ENCODE peak calls at places on chromosomes 5 and 9, in ten cellular contexts. M, X, F, H, G, A, R, Y, W and Q are unnamed samples.

GRCh38 chr5:170362102-170362501 is 27.1 kb downstream of the KCNMB1 start:
- DNase-seq in M (no peak), X (no peak), F (no peak), H (no peak), G (no peak), A (no peak), R (no peak), Y (no peak), W (no peak), Q (no peak)

GRCh38 chr9:306907-307306 is 92.2 kb downstream of the DOCK8 start:
- DNase-seq in M (peak; percentile 28), X (no peak), F (no peak), H (peak; percentile 35), G (peak; percentile 21), A (no peak), R (peak; percentile 10), Y (no peak), W (no peak), Q (no peak)

GRCh38 chr9:98022447-98022846 is 34.1 kb upstream of the NANS start:
- DNase-seq in M (no peak), X (peak; percentile 58), F (no peak), H (no peak), G (no peak), A (no peak), R (no peak), Y (no peak), W (no peak), Q (peak; percentile 66)

GRCh38 chr5:42656661-42657035 is 100.0 kb upstream of the CCDC152 start:
- DNase-seq in M (no peak), X (no peak), F (no peak), H (no peak), G (no peak), A (no peak), R (peak; percentile 58), Y (no peak), W (no peak), Q (peak; percentile 37)

GRCh38 chr9:642014-642413 is 199.5 kb upstream of the DMRT1 start:
- DNase-seq in M (no peak), X (no peak), F (no peak), H (no peak), G (no peak), A (no peak), R (no peak), Y (no peak), W (no peak), Q (no peak)

GRCh38 chr5:14236757-14237156 is 93.6 kb downstream of the TRIO start:
- DNase-seq in M (no peak), X (no peak), F (no peak), H (no peak), G (no peak), A (no peak), R (no peak), Y (no peak), W (no peak), Q (no peak)

GRCh38 chr5:79878721-79879336 is 112.2 kb downstream of the MTX3 start:
- DNase-seq in M (peak; percentile 44), X (no peak), F (peak; percentile 18), H (peak; percentile 56), G (no peak), A (peak; percentile 31), R (peak; percentile 31), Y (no peak), W (peak; percentile 52), Q (no peak)

GRCh38 chr5:54517174-54517511 is 416 bp upstream of the SNX18 start:
- DNase-seq in M (no peak), X (no peak), F (no peak), H (no peak), G (no peak), A (no peak), R (no peak), Y (no peak), W (no peak), Q (no peak)

GRCh38 chr5:117337064-117337749 is 762.6 kb upstream of the SEMA6A start:
- DNase-seq in M (no peak), X (no peak), F (no peak), H (no peak), G (no peak), A (no peak), R (no peak), Y (no peak), W (no peak), Q (no peak)

GRCh38 chr9:26746357-26747072 is 146.1 kb downstream of the CAAP1 start:
- DNase-seq in M (no peak), X (peak; percentile 14), F (no peak), H (peak; percentile 61), G (no peak), A (peak; percentile 41), R (peak; percentile 79), Y (peak; percentile 72), W (no peak), Q (peak; percentile 3)

GRCh38 chr5:73938280-73938937 is 312.4 kb downstream of the ARHGEF28 start:
- DNase-seq in M (no peak), X (peak; percentile 99), F (no peak), H (no peak), G (peak; percentile 41), A (peak; percentile 51), R (peak; percentile 87), Y (peak; percentile 98), W (no peak), Q (peak; percentile 98)

GRCh38 chr9:122392284-122392683 is 21.5 kb downstream of the PTGS1 start:
- DNase-seq in M (peak; percentile 1), X (no peak), F (no peak), H (no peak), G (no peak), A (no peak), R (no peak), Y (no peak), W (no peak), Q (no peak)

GRCh38 chr5:135553688-135554462 is 18.1 kb upstream of the NEUROG1 start:
- DNase-seq in M (peak; percentile 34), X (peak; percentile 12), F (no peak), H (peak; percentile 76), G (no peak), A (peak; percentile 43), R (peak; percentile 63), Y (no peak), W (peak; percentile 35), Q (peak; percentile 17)

GRCh38 chr5:84327591-84327990 is 57.1 kb downstream of the EDIL3 start:
- DNase-seq in M (no peak), X (peak; percentile 10), F (no peak), H (no peak), G (no peak), A (no peak), R (no peak), Y (no peak), W (no peak), Q (no peak)

GRCh38 chr5:3049261-3049660 is 297.8 kb upstream of the IRX2 start:
- DNase-seq in M (no peak), X (no peak), F (no peak), H (no peak), G (no peak), A (no peak), R (no peak), Y (no peak), W (no peak), Q (no peak)

GRCh38 chr5:147878066-147878748 is at the start of gene SCGB3A2:
- DNase-seq in M (no peak), X (no peak), F (no peak), H (no peak), G (no peak), A (no peak), R (no peak), Y (no peak), W (no peak), Q (no peak)

GRCh38 chr9:14203366-14204056 is 110.4 kb downstream of the NFIB start:
- DNase-seq in M (no peak), X (peak; percentile 41), F (no peak), H (no peak), G (peak; percentile 84), A (no peak), R (no peak), Y (no peak), W (no peak), Q (peak; percentile 69)

GRCh38 chr9:38391278-38392118 is 1.0 kb upstream of the ALDH1B1 start:
- DNase-seq in M (no peak), X (no peak), F (no peak), H (no peak), G (no peak), A (no peak), R (no peak), Y (no peak), W (no peak), Q (no peak)

GRCh38 chr9:38394419-38394818 is 1.9 kb downstream of the ALDH1B1 start:
- DNase-seq in M (no peak), X (no peak), F (no peak), H (no peak), G (no peak), A (no peak), R (no peak), Y (no peak), W (no peak), Q (no peak)

GRCh38 chr9:38393128-38393809 is 767 bp downstream of the ALDH1B1 start:
- DNase-seq in M (no peak), X (no peak), F (no peak), H (no peak), G (no peak), A (no peak), R (no peak), Y (no peak), W (peak; percentile 39), Q (no peak)

GRCh38 chr9:38390851-38391250 is 1.7 kb upstream of the ALDH1B1 start:
- DNase-seq in M (no peak), X (no peak), F (no peak), H (no peak), G (no peak), A (no peak), R (no peak), Y (no peak), W (no peak), Q (no peak)

GRCh38 chr9:38392235-38393127 is at the start of gene ALDH1B1:
- DNase-seq in M (peak; percentile 89), X (peak; percentile 73), F (peak; percentile 80), H (peak; percentile 93), G (peak; percentile 90), A (peak; percentile 68), R (peak; percentile 85), Y (peak; percentile 62), W (peak; percentile 99), Q (peak; percentile 74)
- TF ChIP-seq CTCF in M (no peak), X (no peak), F (peak; percentile 24), H (peak; percentile 43), G (no peak), A (no peak), R (peak; percentile 30), Y (no peak), W (peak; percentile 59), Q (peak; percentile 5)

GRCh38 chr5:172758077-172758835 is 12.7 kb downstream of the DUSP1 start:
- DNase-seq in M (no peak), X (peak; percentile 96), F (no peak), H (peak; percentile 78), G (no peak), A (no peak), R (peak; percentile 73), Y (peak; percentile 92), W (peak; percentile 33), Q (peak; percentile 90)
- TF ChIP-seq CTCF in M (no peak), X (no peak), F (no peak), H (no peak), G (no peak), A (no peak), R (no peak), Y (no peak), W (no peak), Q (no peak)

GRCh38 chr5:97542469-97542868 is 359.4 kb upstream of the RIOK2 start:
- DNase-seq in M (no peak), X (no peak), F (no peak), H (no peak), G (no peak), A (no peak), R (no peak), Y (no peak), W (no peak), Q (no peak)
- TF ChIP-seq CTCF in M (no peak), X (no peak), F (no peak), H (no peak), G (no peak), A (no peak), R (no peak), Y (no peak), W (no peak), Q (no peak)

GRCh38 chr9:100322954-100323536 is 29.7 kb downstream of the TEX10 start:
- DNase-seq in M (peak; percentile 30), X (peak; percentile 23), F (peak; percentile 44), H (no peak), G (peak; percentile 15), A (peak; percentile 10), R (peak; percentile 44), Y (no peak), W (peak; percentile 19), Q (peak; percentile 64)
- TF ChIP-seq CTCF in M (peak; percentile 60), X (peak; percentile 87), F (peak; percentile 81), H (peak; percentile 81), G (peak; percentile 70), A (peak; percentile 39), R (peak; percentile 72), Y (peak; percentile 72), W (peak; percentile 67), Q (peak; percentile 74)